ENCODE peak calls at places on chromosomes 1 and 21, in seven cellular contexts. V, P, I, X, Q, T and G are unnamed samples.

GRCh38 chr1:162908780-162909179 is 47.8 kb upstream of the CCDC190 start:
- DNase-seq in V (no peak), P (no peak), I (no peak), X (no peak), Q (no peak), T (no peak), G (peak)

GRCh38 chr1:105210747-105211146 is 1461.0 kb downstream of the AMY1C start:
- DNase-seq in V (no peak), P (no peak), I (no peak), X (no peak), Q (no peak), T (no peak), G (no peak)

GRCh38 chr1:19400189-19400588 is 85.2 kb downstream of the CAPZB start:
- DNase-seq in V (no peak), P (no peak), I (no peak), X (no peak), Q (no peak), T (no peak), G (no peak)

GRCh38 chr1:12469493-12469892 is 148.5 kb downstream of the DHRS3 start:
- DNase-seq in V (no peak), P (no peak), I (no peak), X (no peak), Q (peak), T (no peak), G (no peak)

GRCh38 chr1:189986521-189986920 is 491.1 kb downstream of the BRINP3 start:
- DNase-seq in V (no peak), P (no peak), I (no peak), X (no peak), Q (no peak), T (no peak), G (no peak)

GRCh38 chr1:43304771-43305300 is 4.1 kb downstream of the TIE1 start:
- DNase-seq in V (peak), P (peak), I (no peak), X (no peak), Q (peak), T (no peak), G (no peak)

GRCh38 chr1:3940081-3940755 is 40.1 kb upstream of the C1orf174 start:
- DNase-seq in V (no peak), P (no peak), I (no peak), X (no peak), Q (no peak), T (no peak), G (no peak)

GRCh38 chr1:85047472-85048295 is 616 bp downstream of the MCOLN3 start:
- DNase-seq in V (no peak), P (peak), I (no peak), X (peak), Q (peak), T (peak), G (no peak)

GRCh38 chr1:150543500-150544143 is 5.6 kb upstream of the ADAMTSL4 start:
- DNase-seq in V (no peak), P (no peak), I (no peak), X (no peak), Q (no peak), T (no peak), G (no peak)

GRCh38 chr21:33894736-33895288 is 20.8 kb downstream of the ATP5PO start:
- DNase-seq in V (peak), P (peak), I (peak), X (peak), Q (peak), T (peak), G (peak)

GRCh38 chr1:47638713-47639112 is 200.9 kb downstream of the FOXD2 start:
- DNase-seq in V (no peak), P (no peak), I (no peak), X (no peak), Q (no peak), T (no peak), G (no peak)

GRCh38 chr1:91278754-91279153 is 125.9 kb downstream of the HFM1 start:
- DNase-seq in V (no peak), P (no peak), I (no peak), X (peak), Q (no peak), T (no peak), G (no peak)

DNA sequence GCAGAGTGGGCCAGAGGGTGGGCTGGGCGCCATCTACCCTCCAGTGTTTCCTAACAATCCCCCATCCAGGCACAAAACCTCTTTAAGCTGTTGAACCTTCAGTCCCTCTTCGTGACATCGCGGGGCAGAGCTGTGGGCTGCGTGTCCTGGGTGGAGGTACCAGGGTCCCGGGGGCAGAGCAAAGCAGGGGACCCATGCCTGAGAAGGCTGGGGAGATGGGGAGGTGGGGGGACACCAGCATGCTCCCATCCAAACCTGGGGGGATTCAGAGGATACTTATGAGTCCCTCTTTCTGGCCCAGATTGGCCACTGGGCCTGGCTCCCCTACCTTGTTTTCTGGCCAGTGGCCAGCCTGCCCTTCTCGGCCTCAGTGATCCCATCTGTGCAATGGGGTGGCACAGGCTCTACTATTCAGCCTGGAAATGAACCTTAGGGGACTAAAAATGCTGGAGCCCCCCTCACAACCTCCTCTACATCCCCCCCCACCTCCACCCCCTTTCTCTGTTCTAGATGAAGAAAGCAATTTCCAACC is 10.4 kb upstream of the CLCNKB start:
- DNase-seq in V (no peak), P (peak), I (no peak), X (no peak), Q (no peak), T (peak), G (no peak)
- TF ChIP-seq CTCF in V (no peak), P (no peak), I (no peak), X (no peak), Q (no peak), T (no peak), G (no peak)

GRCh38 chr1:2184531-2184930 is 10.0 kb downstream of the FAAP20 start:
- DNase-seq in V (no peak), P (no peak), I (no peak), X (no peak), Q (no peak), T (no peak), G (no peak)

GRCh38 chr1:2185880-2186855 is 8.4 kb downstream of the FAAP20 start:
- DNase-seq in V (no peak), P (no peak), I (no peak), X (no peak), Q (no peak), T (peak), G (no peak)

GRCh38 chr1:2186901-2187300 is 7.7 kb downstream of the FAAP20 start:
- DNase-seq in V (no peak), P (no peak), I (no peak), X (no peak), Q (no peak), T (no peak), G (no peak)

GRCh38 chr1:2183937-2184334 is 10.6 kb downstream of the FAAP20 start:
- DNase-seq in V (no peak), P (no peak), I (no peak), X (no peak), Q (no peak), T (no peak), G (no peak)

GRCh38 chr1:2184934-2185333 is 9.6 kb downstream of the FAAP20 start:
- DNase-seq in V (no peak), P (no peak), I (no peak), X (no peak), Q (no peak), T (no peak), G (no peak)
- TF ChIP-seq CTCF in V (no peak), P (no peak), I (no peak), X (no peak), Q (no peak), T (no peak), G (no peak)

DNA sequence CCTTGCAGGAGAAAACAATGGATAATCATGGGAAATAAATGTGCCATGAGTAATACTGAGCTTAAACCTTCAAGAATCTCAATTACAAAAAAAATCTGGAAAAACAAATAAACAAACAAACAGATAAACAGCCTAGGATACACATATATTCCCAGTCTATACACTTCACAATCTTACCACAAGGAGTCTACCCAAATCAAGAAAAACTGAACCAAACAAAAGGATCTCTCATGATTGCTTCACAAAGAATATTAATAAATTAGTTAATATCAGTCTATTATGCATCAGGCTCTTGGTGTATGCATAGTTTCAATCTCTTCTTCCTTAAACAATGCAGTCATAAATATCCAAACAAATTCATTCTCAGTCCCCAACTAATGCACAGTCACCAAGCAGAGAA is 3.2 kb upstream of the ESRRG start:
- DNase-seq in V (no peak), P (no peak), I (no peak), X (no peak), Q (no peak), T (no peak), G (no peak)
- TF ChIP-seq CTCF in V (no peak), P (no peak), I (no peak), X (peak), Q (no peak), T (no peak), G (peak)

GRCh38 chr1:17118268-17118667 is 983 bp downstream of the PADI2 start:
- DNase-seq in V (no peak), P (no peak), I (no peak), X (no peak), Q (no peak), T (no peak), G (no peak)
- TF ChIP-seq CTCF in V (no peak), P (no peak), I (no peak), X (no peak), Q (no peak), T (no peak), G (no peak)

DNA sequence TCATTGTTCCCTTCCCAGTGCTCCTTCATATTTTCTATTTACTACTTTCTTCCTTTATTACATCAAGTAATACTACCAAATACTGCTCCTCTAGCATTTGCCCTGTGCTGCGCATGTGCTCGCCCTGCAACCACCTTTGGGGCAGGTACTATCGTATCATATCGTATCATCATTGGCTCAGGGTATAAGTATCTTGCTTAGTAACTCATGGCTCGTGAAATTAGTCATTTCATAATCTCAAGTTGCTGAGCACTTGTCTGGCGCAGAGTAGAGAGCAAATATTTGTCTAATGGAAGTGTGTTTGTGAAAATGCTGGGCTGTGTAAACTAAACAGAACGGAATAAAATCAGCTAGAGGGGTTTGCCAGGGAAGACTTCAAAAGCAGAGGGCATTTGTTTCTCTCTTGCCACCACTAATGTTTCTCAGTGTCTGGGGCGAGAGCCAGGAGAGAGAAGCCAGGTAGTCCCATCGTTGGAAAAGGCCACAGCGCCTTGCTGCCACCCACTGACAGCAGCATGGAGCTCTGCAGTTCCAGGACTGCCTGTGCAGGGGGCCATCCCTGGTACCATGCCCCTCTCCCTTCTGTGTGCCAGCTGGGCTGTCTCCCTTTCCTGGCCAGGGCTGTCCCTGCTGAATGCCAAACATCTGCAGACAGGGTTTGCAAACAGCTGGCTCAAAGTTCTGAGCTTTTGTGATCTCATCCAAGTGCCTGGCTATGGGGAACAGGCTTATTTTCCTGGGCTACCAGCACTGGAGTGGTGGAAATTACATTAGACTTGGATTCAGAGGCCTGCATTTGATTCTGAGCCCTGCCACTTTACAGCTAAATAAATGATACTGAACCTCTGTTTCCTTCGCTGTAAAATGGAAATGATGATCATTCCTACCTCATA is 19.9 kb upstream of the CPT2 start:
- DNase-seq in V (peak), P (no peak), I (no peak), X (no peak), Q (no peak), T (peak), G (no peak)
- TF ChIP-seq CTCF in V (peak), P (no peak), I (no peak), X (no peak), Q (no peak), T (no peak), G (peak)

GRCh38 chr1:183470961-183471747 is 1.1 kb upstream of the SMG7 start:
- DNase-seq in V (peak), P (peak), I (peak), X (peak), Q (peak), T (peak), G (peak)
- TF ChIP-seq CTCF in V (no peak), P (no peak), I (no peak), X (peak), Q (no peak), T (peak), G (peak)